ENCODE peak calls at places on chromosomes 6 and 20, in eight cellular contexts. T, G, R, Z, A, L, J and P are unnamed samples. For H3K36me3, the result is how much of the 10 kb centered on the place peaks cover.

GRCh38 chr20:49037962-49038387 is 8.1 kb upstream of the CSE1L start:
- DNase-seq in T (peak), G (no peak), R (no peak), Z (no peak), A (no peak), L (no peak), J (peak), P (no peak)

GRCh38 chr6:106527111-106527510 is 102.2 kb downstream of the RTN4IP1 start:
- DNase-seq in T (no peak), G (no peak), R (no peak), Z (no peak), A (peak), L (no peak), J (no peak), P (no peak)

GRCh38 chr6:155154158-155154830 is 109.5 kb upstream of the CLDN20 start:
- DNase-seq in T (peak), G (no peak), R (peak), Z (no peak), A (peak), L (peak), J (no peak), P (peak)

GRCh38 chr20:60057866-60058807 is 99.9 kb downstream of the CDH26 start:
- DNase-seq in T (peak), G (peak), R (no peak), Z (peak), A (peak), L (peak), J (peak), P (peak)

GRCh38 chr6:136607932-136608772 is 57.9 kb upstream of the MAP7 start:
- DNase-seq in T (peak), G (peak), R (peak), Z (peak), A (peak), L (peak), J (peak), P (peak)

GRCh38 chr6:112029045-112029822 is 24.7 kb upstream of the CCN6 start:
- DNase-seq in T (peak), G (peak), R (peak), Z (peak), A (peak), L (peak), J (peak), P (peak)

GRCh38 chr20:39829713-39830112 is 859.3 kb downstream of the MAFB start:
- DNase-seq in T (no peak), G (no peak), R (no peak), Z (peak), A (no peak), L (no peak), J (no peak), P (no peak)

GRCh38 chr6:41584668-41585205 is 38.6 kb downstream of the FOXP4 start:
- DNase-seq in T (no peak), G (no peak), R (no peak), Z (peak), A (peak), L (no peak), J (peak), P (no peak)

GRCh38 chr6:145878591-145879295 is 64.1 kb upstream of the FBXO30 start:
- DNase-seq in T (peak), G (no peak), R (no peak), Z (no peak), A (no peak), L (no peak), J (no peak), P (no peak)

GRCh38 chr6:97040355-97040860 is 115.9 kb downstream of the KLHL32 start:
- DNase-seq in T (no peak), G (no peak), R (no peak), Z (no peak), A (no peak), L (no peak), J (no peak), P (no peak)

GRCh38 chr6:148364056-148364844 is 21.6 kb downstream of the SASH1 start:
- DNase-seq in T (peak), G (no peak), R (no peak), Z (no peak), A (peak), L (peak), J (no peak), P (no peak)

GRCh38 chr6:63526931-63527330 is 45.3 kb upstream of the LOC128125822 start:
- DNase-seq in T (no peak), G (no peak), R (no peak), Z (no peak), A (peak), L (no peak), J (no peak), P (no peak)

GRCh38 chr6:35419431-35419830 is 32.7 kb upstream of the FANCE start:
- DNase-seq in T (peak), G (no peak), R (peak), Z (peak), A (no peak), L (peak), J (peak), P (no peak)

GRCh38 chr6:101195581-101195980 is 197.9 kb upstream of the GRIK2 start:
- DNase-seq in T (peak), G (no peak), R (no peak), Z (no peak), A (no peak), L (no peak), J (no peak), P (no peak)

GRCh38 chr6:135254471-135254870 is 73.4 kb downstream of the MYB start:
- DNase-seq in T (no peak), G (no peak), R (no peak), Z (no peak), A (no peak), L (no peak), J (no peak), P (no peak)

GRCh38 chr20:9147553-9148024 is 78.7 kb downstream of the PLCB4 start:
- DNase-seq in T (peak), G (no peak), R (no peak), Z (no peak), A (peak), L (peak), J (no peak), P (no peak)

GRCh38 chr20:47295921-47296426 is 60.5 kb downstream of the ZMYND8 start:
- DNase-seq in T (no peak), G (peak), R (no peak), Z (no peak), A (peak), L (no peak), J (no peak), P (no peak)

GRCh38 chr6:15763827-15764226 is 101.0 kb upstream of the DTNBP1 start:
- DNase-seq in T (peak), G (peak), R (no peak), Z (peak), A (peak), L (peak), J (peak), P (no peak)

GRCh38 chr6:170221753-170222400 is 69.0 kb downstream of the DLL1 start:
- DNase-seq in T (no peak), G (no peak), R (peak), Z (peak), A (no peak), L (no peak), J (peak), P (no peak)

GRCh38 chr6:75402296-75402695 is 91.3 kb downstream of the FILIP1 start:
- DNase-seq in T (peak), G (no peak), R (no peak), Z (no peak), A (peak), L (peak), J (no peak), P (no peak)

GRCh38 chr6:142802124-142802523 is 142.9 kb downstream of the HIVEP2 start:
- DNase-seq in T (peak), G (no peak), R (peak), Z (no peak), A (peak), L (peak), J (no peak), P (no peak)

GRCh38 chr6:169838291-169839028 is 87.0 kb downstream of the ERMARD start:
- DNase-seq in T (no peak), G (peak), R (no peak), Z (peak), A (no peak), L (no peak), J (peak), P (peak)

GRCh38 chr20:46458891-46459750 is 52.7 kb upstream of the ELMO2 start:
- DNase-seq in T (no peak), G (peak), R (no peak), Z (peak), A (peak), L (peak), J (peak), P (peak)

GRCh38 chr20:62493886-62494285 is 18.1 kb upstream of the GATA5 start:
- DNase-seq in T (no peak), G (no peak), R (no peak), Z (no peak), A (no peak), L (no peak), J (no peak), P (no peak)

GRCh38 chr20:11235058-11235457 is 561.3 kb upstream of the JAG1 start:
- DNase-seq in T (peak), G (no peak), R (peak), Z (no peak), A (peak), L (peak), J (peak), P (no peak)

GRCh38 chr20:47775039-47775438 is 10.2 kb downstream of the SULF2 start:
- DNase-seq in T (no peak), G (no peak), R (no peak), Z (no peak), A (no peak), L (no peak), J (no peak), P (no peak)

GRCh38 chr6:26180346-26180745 is 93.1 kb downstream of the HFE start:
- DNase-seq in T (no peak), G (no peak), R (no peak), Z (no peak), A (no peak), L (no peak), J (peak), P (no peak)

GRCh38 chr20:47734870-47735269 is 50.4 kb downstream of the SULF2 start:
- DNase-seq in T (no peak), G (no peak), R (no peak), Z (no peak), A (no peak), L (no peak), J (no peak), P (no peak)

DNA sequence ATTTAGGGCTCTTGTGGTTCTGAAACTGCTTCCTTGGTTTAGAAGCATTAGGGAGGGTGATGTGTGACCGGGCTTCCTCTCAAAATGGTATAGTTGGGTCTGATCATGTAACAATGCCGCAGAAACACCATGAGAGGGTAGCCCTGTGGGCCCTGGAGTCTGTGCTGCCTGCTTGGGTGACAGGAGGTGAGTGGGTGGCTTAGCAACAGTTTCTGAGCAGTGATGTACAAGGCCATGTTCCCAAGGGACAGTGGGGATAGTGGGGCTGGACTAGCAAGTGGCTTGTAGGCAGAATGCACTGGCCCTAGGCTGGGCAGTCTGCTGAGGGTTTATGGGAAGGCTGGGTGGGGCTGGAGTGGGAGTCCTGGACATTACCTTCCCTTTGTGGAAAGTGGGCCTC is 106.9 kb upstream of the MYL9 start:
- DNase-seq in T (no peak), G (no peak), R (no peak), Z (no peak), A (no peak), L (no peak), J (no peak), P (no peak)
- H3K36me3 ChIP-seq in T (under half), G (under half), R (under half), Z (under half), A (under half), L (under half), J (under half), P (under half)

DNA sequence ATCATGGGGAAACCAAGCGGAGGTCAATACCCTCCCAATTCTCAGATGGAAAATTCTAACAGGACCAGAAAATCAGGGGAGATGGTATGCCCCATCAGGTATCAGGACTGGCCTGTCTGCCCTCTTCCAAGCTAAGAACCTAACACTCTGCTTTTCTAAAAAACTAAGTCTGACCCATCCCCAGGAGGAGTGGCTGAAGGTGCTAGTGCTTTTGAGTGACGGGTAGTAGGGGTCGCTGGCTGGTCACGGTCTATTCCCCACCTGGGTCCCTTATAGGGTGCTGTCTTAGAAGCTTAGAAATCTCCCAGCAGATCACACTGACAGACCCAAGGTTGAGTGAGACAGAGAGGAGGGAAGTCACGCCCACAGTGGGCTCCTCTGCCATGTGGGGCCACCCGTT is 9.6 kb downstream of the ABHD16A start:
- DNase-seq in T (no peak), G (no peak), R (no peak), Z (no peak), A (no peak), L (no peak), J (no peak), P (no peak)
- H3K36me3 ChIP-seq in T (half or more), G (half or more), R (half or more), Z (under half), A (under half), L (under half), J (half or more), P (under half)

GRCh38 chr6:7240351-7240750 is 72.6 kb downstream of the SSR1 start:
- DNase-seq in T (no peak), G (no peak), R (no peak), Z (no peak), A (no peak), L (no peak), J (no peak), P (no peak)
- H3K36me3 ChIP-seq in T (under half), G (under half), R (under half), Z (under half), A (under half), L (under half), J (under half), P (under half)

GRCh38 chr6:167888098-167888497 is 61.4 kb downstream of the AFDN start:
- DNase-seq in T (no peak), G (no peak), R (no peak), Z (no peak), A (no peak), L (no peak), J (no peak), P (no peak)
- H3K36me3 ChIP-seq in T (under half), G (under half), R (half or more), Z (under half), A (under half), L (under half), J (half or more), P (under half)

DNA sequence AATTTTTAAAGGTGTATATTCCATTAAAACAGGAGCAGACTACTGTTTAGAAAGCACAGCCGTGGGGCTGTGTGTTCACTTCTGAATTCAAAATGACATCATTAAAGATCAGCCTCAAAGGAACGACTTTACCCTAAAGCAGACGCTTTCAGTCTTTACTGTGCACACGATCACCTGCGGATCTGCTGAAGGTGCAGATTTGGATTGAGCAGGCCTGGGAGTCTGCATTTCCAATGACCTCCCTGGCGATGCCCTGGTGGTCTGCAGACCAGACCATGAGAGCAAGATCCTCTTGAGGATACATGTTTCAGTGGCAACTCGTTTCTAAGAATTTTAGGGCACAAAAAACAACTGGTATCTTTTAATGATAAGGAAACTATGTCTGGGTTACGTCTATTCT is 27.2 kb downstream of the TXNDC5 start:
- DNase-seq in T (no peak), G (no peak), R (no peak), Z (no peak), A (no peak), L (no peak), J (no peak), P (no peak)
- H3K36me3 ChIP-seq in T (half or more), G (half or more), R (half or more), Z (under half), A (under half), L (under half), J (half or more), P (half or more)

GRCh38 chr6:27753668-27754407 is 158.4 kb downstream of the OR2B2 start:
- DNase-seq in T (peak), G (peak), R (peak), Z (peak), A (peak), L (peak), J (peak), P (peak)

GRCh38 chr6:27748662-27749061 is 163.5 kb downstream of the OR2B2 start:
- DNase-seq in T (no peak), G (no peak), R (no peak), Z (no peak), A (no peak), L (no peak), J (no peak), P (no peak)

GRCh38 chr6:27754408-27754782 is 157.8 kb downstream of the OR2B2 start:
- DNase-seq in T (no peak), G (no peak), R (no peak), Z (no peak), A (no peak), L (no peak), J (no peak), P (no peak)

GRCh38 chr6:27755768-27756167 is 156.4 kb downstream of the OR2B2 start:
- DNase-seq in T (no peak), G (no peak), R (no peak), Z (no peak), A (no peak), L (no peak), J (no peak), P (no peak)

DNA sequence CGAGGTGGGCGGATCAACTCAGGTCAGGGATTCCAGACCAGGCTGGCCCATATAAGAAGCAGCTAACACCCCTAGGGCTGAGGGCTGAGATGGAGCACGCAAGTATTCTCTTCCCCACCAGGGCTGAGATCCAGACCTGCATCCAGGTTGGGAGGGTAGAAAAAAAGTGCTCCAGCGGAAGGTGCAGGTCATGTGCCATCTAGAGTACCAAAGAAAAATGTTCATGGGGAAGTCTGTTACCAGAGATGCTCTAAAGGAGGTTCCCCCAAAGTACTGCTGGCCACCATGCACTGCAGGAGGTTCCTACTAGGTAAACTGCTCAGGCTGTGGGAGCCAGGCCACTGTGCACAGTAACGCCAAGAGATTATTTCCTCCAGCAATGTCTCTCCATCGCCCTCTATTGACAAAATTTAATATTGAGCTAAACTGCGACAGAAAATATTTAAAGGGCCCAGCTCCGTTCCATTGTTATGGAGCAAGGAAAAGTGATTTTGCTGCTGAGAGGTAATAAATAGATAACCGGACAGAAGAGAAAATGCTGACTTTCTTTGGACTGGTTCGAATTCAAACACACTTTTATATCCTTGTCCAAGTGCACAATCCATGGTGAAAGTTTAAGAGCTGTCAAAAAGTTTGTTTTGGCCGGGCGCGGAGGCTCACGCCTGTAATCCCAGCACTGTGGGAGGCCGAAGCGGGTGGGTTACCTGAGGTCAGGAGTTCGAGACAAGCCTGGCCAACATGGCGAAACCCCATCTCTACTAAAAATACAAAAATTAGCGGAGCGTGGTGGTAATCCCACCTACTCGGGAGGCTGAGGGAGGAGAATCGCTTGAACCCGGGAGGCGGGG is 159.9 kb downstream of the OR2B2 start:
- DNase-seq in T (peak), G (peak), R (peak), Z (peak), A (peak), L (peak), J (peak), P (peak)
- H3K36me3 ChIP-seq in T (under half), G (under half), R (under half), Z (under half), A (under half), L (under half), J (under half), P (under half)

GRCh38 chr20:59032023-59032712 is at the start of gene ATP5F1E:
- DNase-seq in T (peak), G (peak), R (peak), Z (peak), A (peak), L (peak), J (peak), P (peak)

GRCh38 chr20:59031326-59032022 is 661 bp downstream of the ATP5F1E start:
- DNase-seq in T (no peak), G (no peak), R (no peak), Z (no peak), A (no peak), L (no peak), J (no peak), P (no peak)

GRCh38 chr20:59033616-59034165 is 1.6 kb upstream of the ATP5F1E start:
- DNase-seq in T (no peak), G (no peak), R (no peak), Z (no peak), A (no peak), L (no peak), J (no peak), P (no peak)

GRCh38 chr20:59032713-59033059 is 551 bp upstream of the ATP5F1E start:
- DNase-seq in T (no peak), G (no peak), R (no peak), Z (no peak), A (no peak), L (no peak), J (no peak), P (peak)

GRCh38 chr20:59033093-59033492 is 958 bp upstream of the ATP5F1E start:
- DNase-seq in T (no peak), G (no peak), R (no peak), Z (no peak), A (no peak), L (no peak), J (no peak), P (no peak)
- H3K36me3 ChIP-seq in T (under half), G (under half), R (half or more), Z (under half), A (under half), L (under half), J (half or more), P (half or more)

GRCh38 chr6:18214003-18214402 is 50.3 kb downstream of the DEK start:
- DNase-seq in T (no peak), G (no peak), R (no peak), Z (no peak), A (no peak), L (no peak), J (no peak), P (no peak)

GRCh38 chr6:18211338-18211737 is 53.0 kb downstream of the DEK start:
- DNase-seq in T (no peak), G (no peak), R (no peak), Z (no peak), A (no peak), L (no peak), J (no peak), P (no peak)

GRCh38 chr6:18215436-18215835 is 48.9 kb downstream of the DEK start:
- DNase-seq in T (no peak), G (no peak), R (no peak), Z (no peak), A (no peak), L (no peak), J (no peak), P (no peak)

GRCh38 chr6:18212231-18212630 is 52.1 kb downstream of the DEK start:
- DNase-seq in T (no peak), G (no peak), R (no peak), Z (no peak), A (no peak), L (no peak), J (no peak), P (no peak)

GRCh38 chr6:18213439-18213838 is 50.9 kb downstream of the DEK start:
- DNase-seq in T (no peak), G (no peak), R (no peak), Z (no peak), A (no peak), L (no peak), J (no peak), P (no peak)
- H3K36me3 ChIP-seq in T (under half), G (under half), R (under half), Z (under half), A (under half), L (under half), J (under half), P (under half)

GRCh38 chr6:56486681-56487080 is 156.0 kb downstream of the DST start:
- DNase-seq in T (no peak), G (no peak), R (no peak), Z (no peak), A (no peak), L (no peak), J (no peak), P (no peak)
- H3K36me3 ChIP-seq in T (under half), G (under half), R (half or more), Z (under half), A (under half), L (under half), J (half or more), P (under half)

GRCh38 chr20:55232647-55233046 is 757.3 kb downstream of the DOK5 start:
- DNase-seq in T (no peak), G (no peak), R (no peak), Z (no peak), A (peak), L (no peak), J (no peak), P (no peak)
- H3K36me3 ChIP-seq in T (under half), G (under half), R (under half), Z (under half), A (under half), L (under half), J (under half), P (under half)